ENCODE peak calls at places on chromosomes 6 and 20, in ten cellular contexts. One of them, this sample, is unnamed.

GRCh38 chr6:47631248-47632196 is 66.9 kb upstream of the ADGRF4 start:
- DNase-seq in left ventricle myocardium inferior: no peak
- DNase-seq in lower lobe of right lung: no peak
- DNase-seq in neural progenitor cell: peak; percentile 50
- DNase-seq in psoas muscle: no peak
- DNase-seq in choroid plexus epithelial cell: peak; percentile 67
- DNase-seq in Panc1: no peak
- DNase-seq in fibroblast of the aortic adventitia: peak; percentile 77
- DNase-seq in WERI-Rb-1: peak; percentile 23
- DNase-seq in kidney epithelial cell: no peak
- DNase-seq in this sample: peak; percentile 38

GRCh38 chr20:32564921-32565734 is 20.0 kb downstream of the NOL4L start:
- DNase-seq in psoas muscle: peak; percentile 65
- DNase-seq in WERI-Rb-1: no peak
- DNase-seq in choroid plexus epithelial cell: peak; percentile 56
- DNase-seq in lower lobe of right lung: peak; percentile 87
- DNase-seq in left ventricle myocardium inferior: peak; percentile 57
- DNase-seq in neural progenitor cell: no peak
- DNase-seq in kidney epithelial cell: no peak
- DNase-seq in Panc1: no peak
- DNase-seq in fibroblast of the aortic adventitia: no peak
- DNase-seq in this sample: no peak

GRCh38 chr6:144834426-144835038 is 549.4 kb downstream of the UTRN start:
- DNase-seq in lower lobe of right lung: no peak
- DNase-seq in neural progenitor cell: no peak
- DNase-seq in fibroblast of the aortic adventitia: no peak
- DNase-seq in Panc1: no peak
- DNase-seq in left ventricle myocardium inferior: no peak
- DNase-seq in WERI-Rb-1: no peak
- DNase-seq in kidney epithelial cell: no peak
- DNase-seq in psoas muscle: no peak
- DNase-seq in choroid plexus epithelial cell: no peak
- DNase-seq in this sample: no peak

GRCh38 chr6:64683682-64684081 is 1023.3 kb downstream of the EYS start:
- DNase-seq in fibroblast of the aortic adventitia: no peak
- DNase-seq in lower lobe of right lung: no peak
- DNase-seq in left ventricle myocardium inferior: no peak
- DNase-seq in Panc1: no peak
- DNase-seq in WERI-Rb-1: no peak
- DNase-seq in neural progenitor cell: peak; percentile 43
- DNase-seq in kidney epithelial cell: no peak
- DNase-seq in choroid plexus epithelial cell: peak; percentile 97
- DNase-seq in psoas muscle: no peak
- DNase-seq in this sample: no peak

GRCh38 chr6:163710552-163710951 is 296.0 kb downstream of the QKI start:
- DNase-seq in kidney epithelial cell: no peak
- DNase-seq in lower lobe of right lung: no peak
- DNase-seq in WERI-Rb-1: no peak
- DNase-seq in neural progenitor cell: no peak
- DNase-seq in choroid plexus epithelial cell: no peak
- DNase-seq in left ventricle myocardium inferior: no peak
- DNase-seq in fibroblast of the aortic adventitia: no peak
- DNase-seq in psoas muscle: no peak
- DNase-seq in Panc1: no peak
- DNase-seq in this sample: no peak

GRCh38 chr6:90712165-90712564 is 125.3 kb upstream of the MAP3K7 start:
- DNase-seq in lower lobe of right lung: no peak
- DNase-seq in fibroblast of the aortic adventitia: peak; percentile 10
- DNase-seq in choroid plexus epithelial cell: no peak
- DNase-seq in kidney epithelial cell: no peak
- DNase-seq in neural progenitor cell: no peak
- DNase-seq in WERI-Rb-1: no peak
- DNase-seq in left ventricle myocardium inferior: no peak
- DNase-seq in psoas muscle: no peak
- DNase-seq in Panc1: no peak
- DNase-seq in this sample: no peak

GRCh38 chr6:28082939-28083338 is 2.6 kb downstream of the ZNF165 start:
- DNase-seq in left ventricle myocardium inferior: no peak
- DNase-seq in WERI-Rb-1: no peak
- DNase-seq in fibroblast of the aortic adventitia: no peak
- DNase-seq in choroid plexus epithelial cell: no peak
- DNase-seq in kidney epithelial cell: no peak
- DNase-seq in lower lobe of right lung: no peak
- DNase-seq in psoas muscle: no peak
- DNase-seq in neural progenitor cell: no peak
- DNase-seq in Panc1: no peak
- DNase-seq in this sample: no peak

GRCh38 chr20:33373735-33374605 is 27.3 kb downstream of the CDK5RAP1 start:
- DNase-seq in kidney epithelial cell: peak; percentile 71
- DNase-seq in neural progenitor cell: no peak
- DNase-seq in psoas muscle: no peak
- DNase-seq in Panc1: peak; percentile 97
- DNase-seq in WERI-Rb-1: no peak
- DNase-seq in lower lobe of right lung: no peak
- DNase-seq in left ventricle myocardium inferior: no peak
- DNase-seq in choroid plexus epithelial cell: peak; percentile 50
- DNase-seq in fibroblast of the aortic adventitia: peak; percentile 15
- DNase-seq in this sample: no peak

GRCh38 chr20:46930940-46931339 is 36.3 kb downstream of the EYA2 start:
- DNase-seq in psoas muscle: no peak
- DNase-seq in neural progenitor cell: no peak
- DNase-seq in fibroblast of the aortic adventitia: no peak
- DNase-seq in choroid plexus epithelial cell: no peak
- DNase-seq in lower lobe of right lung: no peak
- DNase-seq in Panc1: no peak
- DNase-seq in WERI-Rb-1: no peak
- DNase-seq in kidney epithelial cell: no peak
- DNase-seq in left ventricle myocardium inferior: no peak
- DNase-seq in this sample: no peak

GRCh38 chr20:42018979-42019378 is 400.8 kb upstream of the CHD6 start:
- DNase-seq in psoas muscle: no peak
- DNase-seq in kidney epithelial cell: no peak
- DNase-seq in WERI-Rb-1: peak; percentile 55
- DNase-seq in left ventricle myocardium inferior: no peak
- DNase-seq in neural progenitor cell: peak; percentile 51
- DNase-seq in Panc1: no peak
- DNase-seq in choroid plexus epithelial cell: no peak
- DNase-seq in lower lobe of right lung: no peak
- DNase-seq in fibroblast of the aortic adventitia: no peak
- DNase-seq in this sample: no peak
- TF ChIP-seq CTCF in psoas muscle: no peak
- TF ChIP-seq CTCF in kidney epithelial cell: no peak
- TF ChIP-seq CTCF in WERI-Rb-1: peak; percentile 80
- TF ChIP-seq CTCF in left ventricle myocardium inferior: no peak
- TF ChIP-seq CTCF in neural progenitor cell: peak; percentile 62
- TF ChIP-seq CTCF in Panc1: peak; percentile 33
- TF ChIP-seq CTCF in choroid plexus epithelial cell: no peak
- TF ChIP-seq CTCF in lower lobe of right lung: no peak
- TF ChIP-seq CTCF in fibroblast of the aortic adventitia: no peak
- TF ChIP-seq CTCF in this sample: peak; percentile 32

DNA sequence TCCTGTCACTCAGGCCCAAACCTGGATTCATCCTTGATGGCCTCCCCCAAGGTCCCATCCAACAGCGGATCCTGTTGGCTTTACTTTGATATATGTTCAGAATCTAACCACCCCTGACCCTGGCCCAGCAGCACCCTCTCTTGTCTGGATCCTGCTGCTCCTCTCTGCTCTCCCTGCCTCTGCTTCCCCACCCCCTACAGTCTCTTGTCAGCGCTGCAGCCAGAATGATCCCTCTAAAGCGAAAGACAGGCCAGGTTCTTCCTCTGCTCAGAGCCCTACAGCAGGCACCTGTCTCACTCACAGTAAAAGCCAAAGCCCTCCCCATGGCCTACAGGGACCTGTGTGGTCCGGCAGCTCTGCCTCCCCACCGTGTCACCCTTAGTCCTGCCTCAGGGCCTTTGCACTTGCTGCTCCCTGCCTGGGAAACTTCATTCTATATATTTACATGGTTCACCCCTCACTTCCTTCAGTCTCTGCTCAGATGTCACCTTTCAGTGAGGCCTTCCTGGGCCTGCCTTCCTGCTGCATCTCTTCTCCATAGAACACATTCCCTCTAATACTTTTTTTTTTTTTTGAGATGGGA is 37.4 kb upstream of the KCNB1 start:
- DNase-seq in lower lobe of right lung: no peak
- DNase-seq in fibroblast of the aortic adventitia: no peak
- DNase-seq in WERI-Rb-1: no peak
- DNase-seq in left ventricle myocardium inferior: no peak
- DNase-seq in kidney epithelial cell: no peak
- DNase-seq in choroid plexus epithelial cell: no peak
- DNase-seq in neural progenitor cell: no peak
- DNase-seq in Panc1: no peak
- DNase-seq in psoas muscle: no peak
- DNase-seq in this sample: no peak
- TF ChIP-seq CTCF in lower lobe of right lung: no peak
- TF ChIP-seq CTCF in fibroblast of the aortic adventitia: no peak
- TF ChIP-seq CTCF in WERI-Rb-1: peak; percentile 34
- TF ChIP-seq CTCF in left ventricle myocardium inferior: no peak
- TF ChIP-seq CTCF in kidney epithelial cell: no peak
- TF ChIP-seq CTCF in choroid plexus epithelial cell: peak; percentile 12
- TF ChIP-seq CTCF in neural progenitor cell: no peak
- TF ChIP-seq CTCF in Panc1: no peak
- TF ChIP-seq CTCF in psoas muscle: no peak
- TF ChIP-seq CTCF in this sample: no peak

GRCh38 chr20:11585752-11586352 is 331.8 kb upstream of the BTBD3 start:
- DNase-seq in kidney epithelial cell: no peak
- DNase-seq in WERI-Rb-1: no peak
- DNase-seq in fibroblast of the aortic adventitia: peak; percentile 15
- DNase-seq in left ventricle myocardium inferior: no peak
- DNase-seq in neural progenitor cell: peak; percentile 32
- DNase-seq in psoas muscle: no peak
- DNase-seq in lower lobe of right lung: no peak
- DNase-seq in Panc1: no peak
- DNase-seq in choroid plexus epithelial cell: peak; percentile 64
- DNase-seq in this sample: no peak
- TF ChIP-seq CTCF in kidney epithelial cell: peak; percentile 49
- TF ChIP-seq CTCF in WERI-Rb-1: peak; percentile 30
- TF ChIP-seq CTCF in fibroblast of the aortic adventitia: peak; percentile 22
- TF ChIP-seq CTCF in left ventricle myocardium inferior: no peak
- TF ChIP-seq CTCF in neural progenitor cell: peak; percentile 49
- TF ChIP-seq CTCF in psoas muscle: no peak
- TF ChIP-seq CTCF in lower lobe of right lung: no peak
- TF ChIP-seq CTCF in Panc1: peak; percentile 60
- TF ChIP-seq CTCF in choroid plexus epithelial cell: peak; percentile 60
- TF ChIP-seq CTCF in this sample: no peak

DNA sequence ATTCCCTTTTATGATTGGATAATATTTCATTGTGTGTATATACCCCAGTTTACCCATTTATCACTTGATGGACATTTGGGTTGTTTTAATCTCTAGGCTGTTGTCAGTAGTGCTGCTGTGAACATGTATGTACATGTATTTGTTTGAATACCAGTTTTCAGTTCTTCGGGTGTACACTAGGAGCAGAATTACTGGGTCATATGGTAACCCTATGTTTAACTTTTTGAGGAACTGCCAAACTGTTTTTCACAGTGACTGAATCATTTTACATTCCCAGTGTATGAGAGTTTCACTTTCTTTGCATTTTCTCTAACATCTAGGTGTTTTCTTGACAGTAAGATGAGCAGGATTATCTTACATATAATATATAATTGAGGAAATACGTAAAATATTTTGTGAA is 44.7 kb upstream of the ADIG start:
- DNase-seq in Panc1: no peak
- DNase-seq in WERI-Rb-1: no peak
- DNase-seq in psoas muscle: no peak
- DNase-seq in kidney epithelial cell: no peak
- DNase-seq in left ventricle myocardium inferior: no peak
- DNase-seq in choroid plexus epithelial cell: peak; percentile 69
- DNase-seq in lower lobe of right lung: no peak
- DNase-seq in neural progenitor cell: no peak
- DNase-seq in fibroblast of the aortic adventitia: peak; percentile 15
- DNase-seq in this sample: no peak
- TF ChIP-seq CTCF in Panc1: no peak
- TF ChIP-seq CTCF in WERI-Rb-1: no peak
- TF ChIP-seq CTCF in psoas muscle: no peak
- TF ChIP-seq CTCF in kidney epithelial cell: no peak
- TF ChIP-seq CTCF in left ventricle myocardium inferior: no peak
- TF ChIP-seq CTCF in choroid plexus epithelial cell: no peak
- TF ChIP-seq CTCF in lower lobe of right lung: no peak
- TF ChIP-seq CTCF in neural progenitor cell: no peak
- TF ChIP-seq CTCF in fibroblast of the aortic adventitia: no peak
- TF ChIP-seq CTCF in this sample: no peak

GRCh38 chr6:166330612-166331011 is 11.7 kb downstream of the SFT2D1 start:
- DNase-seq in psoas muscle: peak; percentile 68
- DNase-seq in neural progenitor cell: peak; percentile 89
- DNase-seq in WERI-Rb-1: peak; percentile 93
- DNase-seq in left ventricle myocardium inferior: peak; percentile 61
- DNase-seq in fibroblast of the aortic adventitia: peak; percentile 28
- DNase-seq in lower lobe of right lung: no peak
- DNase-seq in Panc1: no peak
- DNase-seq in choroid plexus epithelial cell: peak; percentile 71
- DNase-seq in kidney epithelial cell: no peak
- DNase-seq in this sample: no peak
- TF ChIP-seq CTCF in psoas muscle: no peak
- TF ChIP-seq CTCF in neural progenitor cell: peak; percentile 56
- TF ChIP-seq CTCF in WERI-Rb-1: peak; percentile 80
- TF ChIP-seq CTCF in left ventricle myocardium inferior: peak; percentile 47
- TF ChIP-seq CTCF in fibroblast of the aortic adventitia: peak; percentile 24
- TF ChIP-seq CTCF in lower lobe of right lung: no peak
- TF ChIP-seq CTCF in Panc1: no peak
- TF ChIP-seq CTCF in choroid plexus epithelial cell: peak; percentile 51
- TF ChIP-seq CTCF in kidney epithelial cell: peak; percentile 24
- TF ChIP-seq CTCF in this sample: no peak

GRCh38 chr6:15245361-15246216 is at the start of gene JARID2:
- DNase-seq in left ventricle myocardium inferior: peak; percentile 99
- DNase-seq in choroid plexus epithelial cell: peak; percentile 99
- DNase-seq in WERI-Rb-1: peak; percentile 100
- DNase-seq in fibroblast of the aortic adventitia: peak; percentile 97
- DNase-seq in lower lobe of right lung: peak; percentile 99
- DNase-seq in psoas muscle: peak; percentile 100
- DNase-seq in kidney epithelial cell: peak; percentile 90
- DNase-seq in neural progenitor cell: peak; percentile 98
- DNase-seq in Panc1: peak; percentile 83
- DNase-seq in this sample: peak; percentile 98
- TF ChIP-seq CTCF in left ventricle myocardium inferior: no peak
- TF ChIP-seq CTCF in choroid plexus epithelial cell: no peak
- TF ChIP-seq CTCF in WERI-Rb-1: peak; percentile 4
- TF ChIP-seq CTCF in fibroblast of the aortic adventitia: no peak
- TF ChIP-seq CTCF in lower lobe of right lung: no peak
- TF ChIP-seq CTCF in psoas muscle: no peak
- TF ChIP-seq CTCF in kidney epithelial cell: no peak
- TF ChIP-seq CTCF in neural progenitor cell: no peak
- TF ChIP-seq CTCF in Panc1: no peak
- TF ChIP-seq CTCF in this sample: no peak